ENCODE peak calls at places on chromosomes 7 and 10, in seven cellular contexts. R is cardiac muscle cell; W is activated naive CD4-positive, alpha-beta T cell treated with anti-CD3 and anti-CD28 coated beads, Interleukin-2, amount 10 ng/mL, durations not matched to agents 7 days and 5 days; B is ELF-1; D is stimulated activated CD4-positive, alpha-beta T cell treated with anti-CD3 and anti-CD28 coated beads, Interleukin-2, amount 100 ng/mL, for 48 hours; H is stimulated activated CD8-positive, alpha-beta memory T cell treated with anti-CD3 and anti-CD28 coated beads, Interleukin-15, amount 100 ng/mL, for 24 hours; E is endothelial cell. L is an unnamed sample.

GRCh38 chr10:43130756-43131155 is 7.5 kb upstream of the CSGALNACT2 start:
- DNase-seq in H (no peak), R (no peak), E (no peak), W (no peak), D (no peak), B (no peak), L (no peak)

GRCh38 chr7:6730343-6730633 is 23.5 kb upstream of the ZNF12 start:
- DNase-seq in R (peak; percentile 40), E (no peak), W (no peak), H (no peak), D (no peak), B (no peak), L (no peak)

GRCh38 chr7:24827589-24827988 is 70.3 kb upstream of the GSDME start:
- DNase-seq in D (no peak), H (no peak), W (no peak), B (no peak), E (no peak), R (no peak), L (no peak)

GRCh38 chr7:46448478-46448877 is 527.4 kb upstream of the IGFBP3 start:
- DNase-seq in H (no peak), B (no peak), D (no peak), R (no peak), W (no peak), E (no peak), L (no peak)

GRCh38 chr10:78770167-78771090 is 298.3 kb upstream of the ZMIZ1 start:
- DNase-seq in W (no peak), R (no peak), B (no peak), H (no peak), D (no peak), E (no peak), L (no peak)

GRCh38 chr7:845091-845490 is 12.8 kb downstream of the SUN1 start:
- DNase-seq in H (no peak), E (no peak), D (no peak), R (no peak), B (no peak), W (no peak), L (no peak)

GRCh38 chr7:138887085-138887705 is 89.2 kb upstream of the ATP6V0A4 start:
- DNase-seq in R (no peak), B (peak; percentile 53), E (no peak), W (no peak), D (no peak), H (no peak), L (no peak)

GRCh38 chr10:94281654-94282053 is 81.1 kb downstream of the NOC3L start:
- DNase-seq in D (no peak), R (no peak), E (no peak), W (no peak), H (no peak), B (no peak), L (no peak)

GRCh38 chr7:79317728-79318127 is 135.7 kb downstream of the MAGI2 start:
- DNase-seq in W (no peak), E (no peak), H (no peak), D (no peak), R (peak; percentile 80), B (peak; percentile 56), L (no peak)

GRCh38 chr10:91880310-91880709 is 29.0 kb downstream of the FGFBP3 start:
- DNase-seq in B (peak; percentile 87), W (no peak), E (no peak), R (no peak), H (no peak), D (no peak), L (no peak)

GRCh38 chr10:24901686-24902399 is 50.6 kb downstream of the PRTFDC1 start:
- DNase-seq in E (no peak), W (no peak), D (no peak), B (peak; percentile 24), H (no peak), R (peak; percentile 88), L (no peak)

GRCh38 chr10:13271552-13272163 is 28.2 kb downstream of the PHYH start:
- DNase-seq in E (peak; percentile 53), R (peak; percentile 25), D (peak; percentile 29), W (peak; percentile 72), B (peak; percentile 75), H (no peak), L (no peak)

GRCh38 chr7:41508755-41509154 is 194.1 kb downstream of the INHBA start:
- DNase-seq in H (no peak), D (no peak), E (no peak), R (no peak), W (no peak), B (no peak), L (no peak)

GRCh38 chr7:22983257-22983855 is 30.6 kb downstream of the HYCC1 start:
- DNase-seq in W (no peak), D (no peak), B (no peak), E (no peak), R (no peak), H (no peak), L (no peak)

L was measured in cortex of kidney.